ENCODE peak calls at places on chromosomes 1 and 21, in seven cellular contexts. T is nephron progenitor cell, G is fibroblast of lung, N is neural progenitor cell, V is right atrium auricular region, C is dorsolateral prefrontal cortex, R is MCF 10A. Z is an unnamed sample.

GRCh38 chr1:11321656-11322491 is 48.9 kb downstream of the UBIAD1 start:
- DNase-seq in G (no peak), C (no peak), R (no peak), N (no peak), T (no peak), V (no peak), Z (no peak)

GRCh38 chr1:193283026-193283425 is 96.6 kb upstream of the B3GALT2 start:
- DNase-seq in C (no peak), T (no peak), V (no peak), G (peak), R (no peak), N (no peak), Z (no peak)

GRCh38 chr1:224498574-224499170 is 64.1 kb upstream of the WDR26 start:
- DNase-seq in R (peak), V (no peak), G (peak), T (no peak), C (no peak), N (peak), Z (no peak)

GRCh38 chr1:55210990-55211389 is 4.2 kb downstream of the USP24 start:
- DNase-seq in V (no peak), N (no peak), G (no peak), T (no peak), C (no peak), R (no peak), Z (no peak)

GRCh38 chr1:41998250-41998649 is 79.5 kb upstream of the HIVEP3 start:
- DNase-seq in N (no peak), R (no peak), G (no peak), C (no peak), T (no peak), V (no peak), Z (no peak)

GRCh38 chr21:26717146-26717739 is 128.0 kb downstream of the ADAMTS1 start:
- DNase-seq in V (no peak), G (peak), R (peak), C (no peak), T (no peak), N (no peak), Z (no peak)

GRCh38 chr1:1212780-1213152 is 1.2 kb downstream of the TNFRSF4 start:
- DNase-seq in C (no peak), T (peak), N (no peak), R (no peak), G (no peak), V (no peak), Z (no peak)

GRCh38 chr1:37634554-37635308 is at the start of gene RSPO1:
- DNase-seq in G (peak), N (peak), R (no peak), T (peak), C (no peak), V (no peak), Z (peak)

GRCh38 chr1:42737986-42738677 is 1.9 kb downstream of the CLDN19 start:
- DNase-seq in V (no peak), G (no peak), C (no peak), N (no peak), T (no peak), R (no peak), Z (no peak)

GRCh38 chr21:15498455-15498854 is 231.3 kb upstream of the USP25 start:
- DNase-seq in N (no peak), R (no peak), T (no peak), C (no peak), V (no peak), G (no peak), Z (no peak)

GRCh38 chr1:54017979-54018378 is at the start of gene LDLRAD1:
- DNase-seq in V (peak), N (no peak), R (no peak), T (no peak), G (no peak), C (no peak), Z (no peak)

GRCh38 chr1:155062702-155063411 is 683 bp upstream of the EFNA4 start:
- DNase-seq in V (no peak), N (peak), R (no peak), C (no peak), T (peak), G (peak), Z (peak)

GRCh38 chr1:28751315-28752056 is 14.7 kb downstream of the YTHDF2 start:
- DNase-seq in R (no peak), V (no peak), T (no peak), G (peak), N (no peak), C (no peak), Z (no peak)

GRCh38 chr1:67377253-67377652 is 52.9 kb downstream of the SERBP1 start:
- DNase-seq in G (no peak), R (no peak), T (no peak), N (no peak), C (no peak), V (no peak), Z (no peak)

GRCh38 chr1:154191990-154192450 is at the start of gene TPM3:
- DNase-seq in C (no peak), T (no peak), R (no peak), G (no peak), V (no peak), N (no peak), Z (no peak)

GRCh38 chr1:148290881-148291280 is 138.8 kb upstream of the NBPF11 start:
- DNase-seq in V (no peak), N (no peak), R (no peak), T (no peak), C (no peak), G (no peak), Z (no peak)

GRCh38 chr1:58432813-58433668 is 113.5 kb downstream of the OMA1 start:
- DNase-seq in V (no peak), C (peak), R (peak), N (peak), G (peak), T (peak), Z (no peak)

GRCh38 chr1:208100906-208101305 is 143.3 kb downstream of the PLXNA2 start:
- DNase-seq in R (no peak), C (no peak), V (no peak), T (no peak), G (no peak), N (no peak), Z (no peak)

GRCh38 chr21:42315296-42315891 is at the start of gene TFF3:
- DNase-seq in G (no peak), C (no peak), N (peak), R (no peak), T (peak), V (peak), Z (no peak)

GRCh38 chr21:34534522-34534921 is 22.5 kb upstream of the KCNE1 start:
- DNase-seq in N (no peak), C (peak), T (no peak), V (no peak), G (no peak), R (no peak), Z (no peak)

GRCh38 chr21:41606706-41607105 is 98.7 kb upstream of the TMPRSS2 start:
- DNase-seq in V (no peak), N (no peak), R (no peak), T (no peak), G (no peak), C (no peak), Z (no peak)

GRCh38 chr1:80036690-80037432 is 1030.3 kb upstream of the ADGRL4 start:
- DNase-seq in V (no peak), C (no peak), T (no peak), N (no peak), G (peak), R (no peak), Z (no peak)

GRCh38 chr1:42730002-42730401 is 10.0 kb downstream of the CLDN19 start:
- DNase-seq in T (no peak), N (no peak), C (no peak), V (no peak), R (no peak), G (no peak), Z (no peak)

GRCh38 chr21:42695324-42696025 is 42.1 kb downstream of the PDE9A start:
- DNase-seq in V (no peak), C (no peak), G (peak), T (no peak), R (peak), N (no peak), Z (no peak)

GRCh38 chr1:10561955-10562354 is 87.2 kb downstream of the PEX14 start:
- DNase-seq in N (no peak), G (no peak), V (no peak), R (no peak), T (no peak), C (no peak), Z (no peak)

GRCh38 chr1:214602764-214603657 is at the start of gene CENPF:
- DNase-seq in R (peak), V (peak), T (peak), G (peak), N (peak), C (peak), Z (peak)
- TF ChIP-seq CTCF in R (peak), V (peak), T (no peak), G (peak), N (peak), C (peak), Z (no peak)

DNA sequence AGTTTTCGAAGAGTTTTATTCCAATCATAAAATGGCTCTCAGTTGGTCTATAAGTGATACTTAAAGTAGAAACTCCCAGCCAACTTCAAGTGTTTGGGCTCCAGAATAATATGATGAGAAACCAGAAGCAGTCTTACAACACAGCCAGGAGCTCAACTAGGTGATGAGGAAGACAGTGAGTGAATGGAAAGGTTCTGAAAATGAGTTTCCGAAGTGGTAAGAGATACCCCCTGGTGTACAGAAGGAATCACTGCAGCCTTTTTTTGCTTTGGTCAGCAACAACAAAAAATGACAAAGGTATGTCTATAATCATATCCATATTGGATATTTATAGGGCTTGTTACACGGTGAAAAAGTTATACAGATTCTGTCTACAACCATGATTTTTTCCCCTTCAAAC is 16.5 kb downstream of the KRTAP19-1 start:
- DNase-seq in R (peak), N (peak), C (no peak), G (no peak), T (no peak), V (no peak), Z (no peak)
- TF ChIP-seq CTCF in R (peak), N (peak), C (peak), G (no peak), T (peak), V (peak), Z (peak)

DNA sequence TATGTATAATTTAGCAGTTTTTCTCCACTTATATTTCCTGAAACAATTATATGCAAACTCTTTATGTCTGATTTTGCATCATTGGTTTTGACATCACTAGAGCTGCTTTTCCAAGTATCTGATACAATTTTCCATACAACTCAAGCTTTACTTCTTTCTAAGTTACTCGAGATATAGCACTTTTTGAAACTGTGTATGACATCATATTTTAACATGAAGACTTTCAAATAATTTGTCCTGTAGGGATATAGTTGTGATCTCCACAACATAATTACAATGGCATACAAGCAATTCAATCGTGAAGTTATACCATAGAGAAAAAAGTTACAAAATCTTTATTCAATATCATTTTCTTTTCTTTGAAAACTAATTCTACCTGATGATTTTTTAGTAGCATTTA is 173.0 kb downstream of the LEPR start:
- DNase-seq in N (no peak), V (no peak), T (no peak), C (no peak), G (no peak), R (no peak), Z (no peak)
- TF ChIP-seq CTCF in N (no peak), V (no peak), T (no peak), C (no peak), G (no peak), R (no peak), Z (no peak)

GRCh38 chr1:218254296-218254918 is 30.7 kb upstream of the RRP15 start:
- DNase-seq in C (no peak), V (no peak), T (no peak), N (no peak), R (no peak), G (no peak), Z (no peak)

GRCh38 chr1:218249757-218250156 is 35.3 kb upstream of the RRP15 start:
- DNase-seq in C (no peak), V (no peak), T (no peak), R (no peak), N (no peak), G (no peak), Z (no peak)

GRCh38 chr1:218247339-218247738 is 37.8 kb upstream of the RRP15 start:
- DNase-seq in R (no peak), C (no peak), G (no peak), T (no peak), V (no peak), N (no peak), Z (no peak)

DNA sequence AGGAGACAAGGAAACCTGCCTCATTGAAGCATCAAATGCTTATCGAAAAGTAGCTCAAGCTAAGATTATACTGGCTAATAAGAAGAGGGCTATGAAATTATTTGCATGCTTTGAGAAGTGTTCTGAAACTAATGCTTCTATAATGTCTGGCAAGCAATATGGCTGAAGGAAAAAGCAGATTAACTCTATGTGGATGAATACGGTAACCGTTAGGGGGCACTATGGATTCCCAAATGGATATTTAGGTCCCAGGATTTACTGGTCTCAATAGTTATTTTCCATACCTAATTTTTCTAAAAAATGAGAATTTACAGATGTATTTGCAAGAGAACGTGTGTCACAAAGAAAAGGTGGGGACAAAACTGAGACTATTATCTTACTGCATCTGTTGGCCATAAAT is 34.6 kb upstream of the RRP15 start:
- DNase-seq in C (no peak), V (no peak), N (no peak), R (peak), T (no peak), G (no peak), Z (no peak)
- TF ChIP-seq CTCF in C (no peak), V (no peak), N (peak), R (peak), T (peak), G (no peak), Z (peak)

GRCh38 chr1:39354572-39354971 is 136.9 kb upstream of the BMP8A start:
- DNase-seq in N (no peak), T (no peak), V (no peak), G (no peak), C (no peak), R (no peak), Z (no peak)
- TF ChIP-seq CTCF in N (no peak), T (no peak), V (no peak), G (no peak), C (peak), R (no peak), Z (peak)

DNA sequence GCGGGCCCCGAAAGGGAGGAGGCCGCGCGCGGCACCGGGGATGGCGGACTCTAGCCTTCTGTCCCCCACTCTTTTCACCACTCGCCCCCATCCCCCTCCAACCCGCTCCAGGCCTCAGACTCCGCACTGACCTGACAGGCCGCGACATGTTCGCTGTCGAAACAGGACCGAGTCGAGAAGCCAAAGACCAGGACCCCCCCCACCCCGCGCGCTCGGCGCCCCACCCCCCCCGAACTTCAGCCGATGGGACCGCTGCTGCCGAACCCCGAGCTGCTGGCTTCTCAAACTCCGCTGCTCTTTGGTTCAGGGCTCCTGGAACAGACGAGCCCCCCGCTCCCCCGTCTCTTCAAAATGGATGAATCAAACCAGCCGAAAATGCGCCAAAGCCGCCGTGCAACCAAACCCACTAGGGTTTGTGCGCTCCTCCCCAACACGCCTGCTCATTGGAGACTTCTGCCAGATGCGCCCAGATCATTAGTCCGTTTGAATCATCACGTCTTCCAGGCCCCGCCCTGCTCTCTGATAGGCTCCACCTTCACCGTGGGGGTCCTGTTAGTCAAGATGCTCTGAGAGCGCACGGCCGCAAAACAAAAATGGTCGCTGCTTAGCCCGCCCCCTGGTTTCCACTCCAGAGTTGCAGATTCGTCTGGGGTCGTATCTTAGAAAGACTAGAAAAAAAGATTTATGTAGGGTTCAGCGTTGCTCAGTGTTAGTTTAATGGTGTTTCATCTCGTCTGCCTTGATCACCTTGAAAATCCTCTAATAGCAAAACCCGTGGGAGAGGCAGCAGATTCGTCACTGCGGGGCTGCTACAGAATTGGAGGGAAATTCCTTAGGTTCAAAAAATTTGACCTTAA is at the start of gene NUCKS1:
- DNase-seq in N (peak), R (peak), T (peak), C (peak), V (peak), G (peak), Z (peak)
- TF ChIP-seq CTCF in N (peak), R (no peak), T (no peak), C (peak), V (peak), G (peak), Z (no peak)

GRCh38 chr1:168342572-168343280 is 62.0 kb downstream of the TBX19 start:
- DNase-seq in R (peak), V (peak), G (peak), C (peak), T (peak), N (peak), Z (no peak)

GRCh38 chr1:168341576-168341975 is 60.9 kb downstream of the TBX19 start:
- DNase-seq in C (no peak), V (no peak), R (peak), G (peak), N (no peak), T (no peak), Z (no peak)

GRCh38 chr1:168345939-168346338 is 65.3 kb downstream of the TBX19 start:
- DNase-seq in R (no peak), V (no peak), C (no peak), G (no peak), T (no peak), N (no peak), Z (no peak)

GRCh38 chr1:168340796-168341510 is 60.3 kb downstream of the TBX19 start:
- DNase-seq in N (no peak), V (no peak), G (no peak), T (no peak), R (no peak), C (no peak), Z (no peak)

GRCh38 chr1:168343566-168343965 is 62.9 kb downstream of the TBX19 start:
- DNase-seq in T (no peak), C (no peak), V (no peak), G (no peak), N (no peak), R (no peak), Z (no peak)
- TF ChIP-seq CTCF in T (no peak), C (peak), V (no peak), G (no peak), N (peak), R (no peak), Z (peak)